ENCODE peak calls at places on chromosomes 16 and 17, in ten cellular contexts. X, Z, K, N, V, I, T, E, S and Q are unnamed samples.

GRCh38 chr16:56041556-56042140 is 149.6 kb upstream of the GNAO1 start:
- DNase-seq in T (peak; percentile 2), N (no peak), X (no peak), S (no peak), K (peak; percentile 65), Z (peak; percentile 9), E (peak; percentile 1), I (peak; percentile 27), V (peak; percentile 41), Q (no peak)

GRCh38 chr16:23020084-23020483 is 129.2 kb downstream of the USP31 start:
- DNase-seq in T (no peak), E (no peak), I (no peak), Z (no peak), N (no peak), X (no peak), S (no peak), V (no peak), K (no peak), Q (no peak)

GRCh38 chr16:1871974-1872635 is at the start of gene MEIOB:
- DNase-seq in I (no peak), N (no peak), X (no peak), S (no peak), K (no peak), E (peak; percentile 54), V (no peak), Z (no peak), T (peak; percentile 15), Q (peak; percentile 70)

GRCh38 chr17:10022416-10022815 is 117.3 kb upstream of the RCVRN start:
- DNase-seq in X (no peak), V (no peak), I (no peak), E (no peak), T (no peak), N (no peak), K (no peak), S (no peak), Z (no peak), Q (no peak)

GRCh38 chr17:62907961-62908360 is 58.1 kb upstream of the TANC2 start:
- DNase-seq in Z (no peak), X (no peak), S (no peak), N (no peak), V (no peak), K (no peak), T (no peak), E (no peak), I (no peak), Q (no peak)

GRCh38 chr16:29994613-29995329 is 646 bp downstream of the HIRIP3 start:
- DNase-seq in X (peak; percentile 39), T (peak; percentile 74), K (no peak), N (peak; percentile 69), S (peak; percentile 4), Z (no peak), V (peak; percentile 41), E (peak; percentile 90), I (peak; percentile 87), Q (peak; percentile 55)

GRCh38 chr16:31664683-31665482 is 137.2 kb downstream of the AHSP start:
- DNase-seq in S (no peak), E (peak; percentile 65), T (peak; percentile 2), V (no peak), Z (no peak), I (no peak), N (peak; percentile 26), X (no peak), K (no peak), Q (no peak)

GRCh38 chr17:4708436-4708835 is 2.0 kb upstream of the ARRB2 start:
- DNase-seq in S (no peak), I (no peak), X (no peak), K (peak; percentile 53), E (no peak), N (no peak), V (peak; percentile 4), Z (peak; percentile 55), T (peak; percentile 25), Q (no peak)

GRCh38 chr17:61463068-61463980 is 11.1 kb downstream of the TBX4 start:
- DNase-seq in S (peak; percentile 30), E (no peak), T (no peak), N (no peak), V (no peak), K (no peak), Z (no peak), I (no peak), X (no peak), Q (no peak)

GRCh38 chr16:87608400-87608985 is 6.2 kb downstream of the JPH3 start:
- DNase-seq in I (peak; percentile 75), X (peak; percentile 35), K (no peak), V (no peak), T (peak; percentile 68), E (peak; percentile 74), Z (peak; percentile 12), S (peak; percentile 83), N (peak; percentile 57), Q (peak; percentile 91)

GRCh38 chr16:54934536-54935410 is 4.1 kb downstream of the IRX5 start:
- DNase-seq in N (no peak), Z (no peak), E (peak; percentile 72), X (peak; percentile 46), K (no peak), I (peak; percentile 36), S (no peak), T (no peak), V (peak; percentile 6), Q (peak; percentile 30)

GRCh38 chr17:73549841-73550430 is 94.3 kb downstream of the SDK2 start:
- DNase-seq in E (no peak), K (no peak), Z (no peak), X (no peak), N (no peak), V (peak; percentile 18), I (no peak), T (no peak), S (no peak), Q (no peak)

GRCh38 chr17:32769846-32770245 is 107.1 kb downstream of the MYO1D start:
- DNase-seq in Z (no peak), K (no peak), V (peak; percentile 6), E (no peak), T (peak; percentile 28), N (no peak), S (no peak), X (no peak), I (no peak), Q (no peak)

GRCh38 chr17:14038206-14038605 is 31.1 kb upstream of the COX10 start:
- DNase-seq in V (no peak), Z (no peak), E (peak; percentile 58), K (no peak), N (peak; percentile 77), I (no peak), X (no peak), T (peak; percentile 31), S (no peak), Q (peak; percentile 74)

GRCh38 chr17:20914658-20915057 is 128.2 kb downstream of the USP22 start:
- DNase-seq in N (no peak), T (no peak), V (no peak), Z (no peak), E (no peak), K (no peak), X (no peak), I (no peak), S (no peak), Q (no peak)

GRCh38 chr17:28946239-28946638 is 5.1 kb downstream of the PHF12 start:
- DNase-seq in X (peak; percentile 69), V (no peak), E (peak; percentile 93), T (peak; percentile 93), S (no peak), I (no peak), Z (no peak), N (peak; percentile 69), K (no peak), Q (peak; percentile 45)

GRCh38 chr16:83994087-83994486 is 26.0 kb downstream of the NECAB2 start:
- DNase-seq in V (no peak), T (peak; percentile 98), S (peak; percentile 46), E (peak; percentile 98), Z (no peak), I (no peak), K (no peak), X (peak; percentile 83), N (peak; percentile 98), Q (peak; percentile 92)

GRCh38 chr17:9850151-9850550 is 24.4 kb downstream of the GLP2R start:
- DNase-seq in S (no peak), E (no peak), X (no peak), K (no peak), T (no peak), N (no peak), Z (no peak), V (no peak), I (no peak), Q (no peak)

GRCh38 chr16:89322381-89323119 is 105.0 kb downstream of the ZNF778 start:
- DNase-seq in I (no peak), N (peak; percentile 93), Z (no peak), E (peak; percentile 91), X (peak; percentile 68), T (peak; percentile 67), S (peak; percentile 69), K (peak; percentile 40), V (peak; percentile 47), Q (peak; percentile 64)

GRCh38 chr17:71850792-71851191 is 270.0 kb upstream of the SOX9 start:
- DNase-seq in K (no peak), E (no peak), N (no peak), Z (no peak), S (no peak), I (peak; percentile 21), V (no peak), T (no peak), X (no peak), Q (no peak)

GRCh38 chr17:82492647-82493516 is 26.6 kb upstream of the FOXK2 start:
- DNase-seq in T (peak; percentile 63), Z (no peak), V (no peak), N (peak; percentile 72), I (no peak), K (no peak), E (peak; percentile 90), X (no peak), S (no peak), Q (peak; percentile 85)

GRCh38 chr16:56931253-56931768 is 631 bp upstream of the HERPUD1 start:
- DNase-seq in K (no peak), V (no peak), X (no peak), Z (peak; percentile 92), N (no peak), E (peak; percentile 44), S (no peak), I (peak; percentile 73), T (no peak), Q (no peak)

GRCh38 chr17:18237461-18237860 is 12.0 kb downstream of the LLGL1 start:
- DNase-seq in N (no peak), T (no peak), S (peak; percentile 35), K (no peak), V (no peak), Z (no peak), E (no peak), I (no peak), X (no peak), Q (no peak)

GRCh38 chr17:17691468-17692263 is 10.4 kb downstream of the RAI1 start:
- DNase-seq in S (no peak), Z (no peak), V (peak; percentile 61), K (no peak), I (peak; percentile 65), T (no peak), E (no peak), N (no peak), X (no peak), Q (no peak)

GRCh38 chr16:80971814-80972213 is 34.9 kb downstream of the CMC2 start:
- DNase-seq in I (peak; percentile 31), K (no peak), T (no peak), E (no peak), X (no peak), S (no peak), Z (no peak), V (no peak), N (no peak), Q (no peak)

GRCh38 chr17:42405963-42406495 is 17.0 kb downstream of the CAVIN1 start:
- DNase-seq in N (peak; percentile 67), S (peak; percentile 93), K (peak; percentile 84), T (peak; percentile 75), X (no peak), V (peak; percentile 77), I (peak; percentile 87), Z (peak; percentile 84), E (peak; percentile 89), Q (peak; percentile 74)

GRCh38 chr16:48194828-48195566 is 39.2 kb upstream of the ABCC12 start:
- DNase-seq in S (no peak), I (no peak), N (peak; percentile 76), E (no peak), K (peak; percentile 27), V (peak; percentile 64), T (peak; percentile 38), Z (no peak), X (no peak), Q (no peak)

GRCh38 chr17:61351745-61352407 is 47.8 kb upstream of the TBX2 start:
- DNase-seq in K (no peak), E (no peak), Z (no peak), V (no peak), I (no peak), N (no peak), T (no peak), S (no peak), X (no peak), Q (no peak)